ENCODE peak calls at places on chromosome 14, in eight cellular contexts. L is H1, Y is GM12891, Z is IMR-90, G is HepG2, D is heart left ventricle, C is uterus, W is K562. B is an unnamed sample.

GRCh38 chr14:21997300-21997699 is 323.7 kb upstream of the OR4E1 start:
- DNase-seq in L (no peak), Y (no peak), Z (peak), G (peak), D (no peak), C (no peak), W (no peak), B (no peak)

GRCh38 chr14:103542545-103543088 is 13.6 kb downstream of the TRMT61A start:
- DNase-seq in L (peak), Y (no peak), Z (no peak), G (no peak), D (peak), C (no peak), W (peak), B (no peak)

GRCh38 chr14:99612065-99612736 is 8.2 kb upstream of the CCDC85C start:
- DNase-seq in L (no peak), Y (no peak), Z (no peak), G (no peak), D (no peak), C (no peak), W (no peak), B (no peak)

GRCh38 chr14:77039285-77040058 is 11.0 kb upstream of the IRF2BPL start:
- DNase-seq in L (no peak), Y (no peak), Z (peak), G (no peak), D (no peak), C (peak), W (no peak), B (no peak)

GRCh38 chr14:74941676-74942097 is 13.7 kb downstream of the PGF start:
- DNase-seq in L (no peak), Y (no peak), Z (peak), G (no peak), D (peak), C (peak), W (peak), B (no peak)

GRCh38 chr14:64563696-64564095 is 13.9 kb downstream of the PPP1R36 start:
- DNase-seq in L (no peak), Y (no peak), Z (no peak), G (no peak), D (no peak), C (no peak), W (no peak), B (no peak)

GRCh38 chr14:68679301-68679700 is 113.6 kb downstream of the ZFP36L1 start:
- DNase-seq in L (no peak), Y (no peak), Z (no peak), G (no peak), D (no peak), C (no peak), W (no peak), B (no peak)

GRCh38 chr14:20680843-20681347 is 3.5 kb upstream of the RNASE4 start:
- DNase-seq in L (no peak), Y (peak), Z (no peak), G (no peak), D (no peak), C (no peak), W (no peak), B (peak)

GRCh38 chr14:64198486-64198885 is 95.7 kb downstream of the ESR2 start:
- DNase-seq in L (no peak), Y (no peak), Z (no peak), G (no peak), D (no peak), C (no peak), W (no peak), B (no peak)

GRCh38 chr14:101201535-101202125 is 298.1 kb upstream of the RTL1 start:
- DNase-seq in L (peak), Y (no peak), Z (no peak), G (no peak), D (no peak), C (peak), W (no peak), B (no peak)

GRCh38 chr14:67396381-67396965 is 15.5 kb downstream of the PLEK2 start:
- DNase-seq in L (no peak), Y (no peak), Z (peak), G (no peak), D (no peak), C (no peak), W (no peak), B (no peak)

GRCh38 chr14:99247772-99248171 is 24.2 kb downstream of the BCL11B start:
- DNase-seq in L (no peak), Y (no peak), Z (no peak), G (no peak), D (no peak), C (no peak), W (no peak), B (no peak)

GRCh38 chr14:96399405-96399804 is 7.5 kb downstream of the AK7 start:
- DNase-seq in L (peak), Y (no peak), Z (no peak), G (no peak), D (no peak), C (no peak), W (no peak), B (no peak)

GRCh38 chr14:90406384-90406798 is 9.6 kb downstream of the CALM1 start:
- DNase-seq in L (no peak), Y (no peak), Z (no peak), G (no peak), D (no peak), C (no peak), W (no peak), B (no peak)

GRCh38 chr14:90140956-90141316 is 79.1 kb downstream of the KCNK13 start:
- DNase-seq in L (no peak), Y (no peak), Z (peak), G (no peak), D (no peak), C (no peak), W (no peak), B (no peak)

GRCh38 chr14:57209561-57209960 is 59.1 kb downstream of the EXOC5 start:
- DNase-seq in L (no peak), Y (no peak), Z (peak), G (no peak), D (no peak), C (no peak), W (no peak), B (no peak)

GRCh38 chr14:61519735-61520134 is 175.6 kb upstream of the HIF1A start:
- DNase-seq in L (no peak), Y (no peak), Z (no peak), G (no peak), D (no peak), C (no peak), W (no peak), B (no peak)
- TF ChIP-seq POLR2A in L (no peak), Y (no peak), Z (no peak), G (no peak), D (no peak), C (no peak), W (no peak), B (no peak)

GRCh38 chr14:49633650-49634546 is 1.1 kb downstream of the DNAAF2 start:
- DNase-seq in L (peak), Y (peak), Z (peak), G (peak), D (peak), C (peak), W (peak), B (peak)
- TF ChIP-seq POLR2A in L (peak), Y (peak), Z (peak), G (peak), D (no peak), C (peak), W (peak), B (no peak)

DNA sequence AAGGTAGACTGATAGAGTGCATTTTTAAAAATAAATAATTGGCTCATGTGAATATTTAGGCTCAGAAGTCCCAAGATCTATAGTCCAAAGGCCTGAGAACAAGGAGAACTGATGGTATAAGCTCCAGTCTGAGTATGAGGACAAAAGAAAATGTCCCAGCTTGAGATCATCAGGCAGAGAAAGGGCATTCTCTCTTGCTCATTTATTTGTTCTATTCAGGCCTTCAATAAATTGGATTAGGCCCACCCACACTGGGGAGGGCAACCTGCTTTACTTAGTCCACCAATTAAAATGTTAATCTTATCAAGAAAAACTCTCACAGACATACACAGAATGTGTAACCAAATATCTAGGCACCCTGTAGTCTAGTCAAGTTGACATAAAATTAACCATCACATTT is 644.4 kb upstream of the MDGA2 start:
- DNase-seq in L (no peak), Y (no peak), Z (no peak), G (no peak), D (no peak), C (no peak), W (no peak), B (no peak)
- TF ChIP-seq POLR2A in L (no peak), Y (no peak), Z (no peak), G (no peak), D (no peak), C (no peak), W (no peak), B (no peak)

GRCh38 chr14:24430143-24430681 is 458 bp downstream of the KHNYN start:
- DNase-seq in L (peak), Y (peak), Z (peak), G (peak), D (peak), C (peak), W (peak), B (no peak)

GRCh38 chr14:24427537-24428508 is 1.6 kb downstream of the CBLN3 start:
- DNase-seq in L (no peak), Y (no peak), Z (no peak), G (peak), D (peak), C (peak), W (no peak), B (no peak)

GRCh38 chr14:24428628-24429394 is 657 bp downstream of the CBLN3 start:
- DNase-seq in L (no peak), Y (no peak), Z (no peak), G (no peak), D (peak), C (peak), W (no peak), B (no peak)

GRCh38 chr14:24430682-24431568 is 1.2 kb downstream of the KHNYN start:
- DNase-seq in L (no peak), Y (peak), Z (peak), G (no peak), D (peak), C (peak), W (no peak), B (no peak)

GRCh38 chr14:24429395-24430142 is at the start of the genes CBLN3 and KHNYN:
- DNase-seq in L (peak), Y (peak), Z (peak), G (peak), D (peak), C (peak), W (peak), B (peak)
- TF ChIP-seq POLR2A in L (no peak), Y (peak), Z (peak), G (no peak), D (peak), C (peak), W (peak), B (no peak)

GRCh38 chr14:50718949-50719348 is 50.8 kb upstream of the SAV1 start:
- DNase-seq in L (no peak), Y (no peak), Z (no peak), G (peak), D (no peak), C (no peak), W (no peak), B (no peak)
- TF ChIP-seq POLR2A in L (no peak), Y (peak), Z (no peak), G (no peak), D (no peak), C (no peak), W (no peak), B (no peak)